ENCODE peak calls at places on chromosomes 6 and 20, in eight cellular contexts. C is H7; H is left ventricle myocardium superior; U is CD4-positive, alpha-beta T cell; K is EH; F is coronary artery; L is activated T-cell treated with anti-CD3 and anti-CD28 coated beads, Interleukin-2, amount 50 U/mL, for 72 hours; T is AG10803. Y is an unnamed sample.

GRCh38 chr20:62732766-62733165 is 24.1 kb downstream of the NTSR1 start:
- DNase-seq in H (peak; percentile 12), C (no peak), T (no peak), F (no peak), U (no peak), L (no peak), K (no peak), Y (no peak)

GRCh38 chr6:156884306-156884705 is 107.1 kb downstream of the ARID1B start:
- DNase-seq in K (no peak), T (no peak), F (no peak), U (no peak), H (no peak), L (no peak), C (no peak), Y (no peak)

GRCh38 chr6:15842718-15843117 is 179.9 kb upstream of the DTNBP1 start:
- DNase-seq in K (no peak), C (no peak), U (no peak), H (peak; percentile 32), T (peak; percentile 20), F (no peak), L (no peak), Y (no peak)

GRCh38 chr20:15236812-15237211 is 899.4 kb upstream of the FLRT3 start:
- DNase-seq in L (peak; percentile 12), H (no peak), C (peak; percentile 55), T (peak; percentile 59), U (no peak), K (peak; percentile 63), F (no peak), Y (peak; percentile 1)

GRCh38 chr20:9510926-9511325 is 3.5 kb upstream of the LAMP5 start:
- DNase-seq in T (no peak), H (no peak), U (no peak), K (no peak), C (no peak), F (no peak), L (no peak), Y (no peak)

GRCh38 chr6:109793793-109794192 is 102.7 kb downstream of the FIG4 start:
- DNase-seq in C (no peak), L (peak; percentile 29), H (no peak), U (no peak), F (no peak), T (peak; percentile 93), K (peak; percentile 95), Y (peak; percentile 97)

GRCh38 chr6:105951322-105951721 is 134.8 kb upstream of the PRDM1 start:
- DNase-seq in H (no peak), F (no peak), K (no peak), U (no peak), L (no peak), T (no peak), C (no peak), Y (no peak)

GRCh38 chr6:166619912-166620311 is 7.1 kb downstream of the RPS6KA2 start:
- DNase-seq in T (peak; percentile 99), C (no peak), L (no peak), F (no peak), K (peak; percentile 98), U (no peak), H (peak; percentile 54), Y (peak; percentile 55)

GRCh38 chr6:83429857-83430605 is 820 bp downstream of the ME1 start:
- DNase-seq in U (no peak), F (no peak), L (no peak), H (no peak), C (peak; percentile 30), T (peak; percentile 29), K (peak; percentile 48), Y (peak; percentile 61)

GRCh38 chr6:84836366-84836765 is 72.0 kb upstream of the TBX18 start:
- DNase-seq in L (no peak), U (no peak), H (no peak), T (no peak), C (no peak), F (no peak), K (no peak), Y (no peak)

GRCh38 chr6:99002826-99003225 is 55.1 kb upstream of the FBXL4 start:
- DNase-seq in U (no peak), T (no peak), L (no peak), K (peak; percentile 13), F (no peak), C (no peak), H (no peak), Y (no peak)

GRCh38 chr20:9408422-9409300 is 105.7 kb upstream of the LAMP5 start:
- DNase-seq in T (peak; percentile 73), U (no peak), H (no peak), F (no peak), K (peak; percentile 79), L (no peak), C (no peak), Y (peak; percentile 58)

GRCh38 chr6:46217671-46218131 is 46.9 kb upstream of the ENPP5 start:
- DNase-seq in F (peak; percentile 89), U (no peak), L (peak; percentile 16), T (no peak), K (no peak), H (peak; percentile 42), C (no peak), Y (no peak)

GRCh38 chr20:15098351-15098750 is 760.9 kb upstream of the FLRT3 start:
- DNase-seq in L (no peak), K (no peak), U (no peak), T (no peak), F (no peak), C (no peak), H (no peak), Y (no peak)

GRCh38 chr6:161889324-161889723 is 615.5 kb upstream of the AGPAT4 start:
- DNase-seq in T (no peak), L (no peak), K (no peak), C (no peak), H (no peak), U (no peak), F (no peak), Y (no peak)

GRCh38 chr6:142013286-142013685 is 119.4 kb upstream of the GJE1 start:
- DNase-seq in H (no peak), C (no peak), L (no peak), U (no peak), T (peak; percentile 90), K (peak; percentile 94), F (no peak), Y (peak; percentile 99)

GRCh38 chr20:64038579-64039292 is 2.8 kb downstream of the C20orf204 start:
- DNase-seq in U (peak; percentile 65), F (no peak), T (peak; percentile 50), C (peak; percentile 99), K (peak; percentile 64), H (peak; percentile 87), L (peak; percentile 89), Y (peak; percentile 85)

GRCh38 chr20:44970243-44970757 is 4.0 kb downstream of the STK4 start:
- DNase-seq in L (no peak), T (no peak), H (no peak), C (no peak), U (no peak), K (no peak), F (no peak), Y (no peak)

GRCh38 chr6:149840345-149841075 is 23.6 kb downstream of the LRP11 start:
- DNase-seq in K (peak; percentile 95), L (peak; percentile 64), F (peak; percentile 83), H (peak; percentile 91), U (no peak), C (peak; percentile 86), T (peak; percentile 90), Y (peak; percentile 68)

GRCh38 chr20:7736336-7736735 is 203.9 kb downstream of the HAO1 start:
- DNase-seq in L (no peak), U (no peak), H (no peak), K (no peak), T (no peak), C (no peak), F (no peak), Y (peak; percentile 18)

GRCh38 chr6:29965873-29966601 is 23.7 kb downstream of the HLA-A start:
- DNase-seq in H (peak; percentile 88), T (peak; percentile 59), U (no peak), K (peak; percentile 48), L (peak; percentile 38), F (peak; percentile 86), C (no peak), Y (peak; percentile 76)

GRCh38 chr6:132768051-132768517 is 10.4 kb upstream of the VNN2 start:
- DNase-seq in C (peak; percentile 49), H (peak; percentile 38), F (no peak), L (peak; percentile 43), K (peak; percentile 13), T (no peak), U (no peak), Y (peak; percentile 73)

GRCh38 chr20:7361321-7361720 is 578.9 kb downstream of the HAO1 start:
- DNase-seq in T (no peak), C (no peak), U (no peak), K (no peak), L (no peak), H (no peak), F (no peak), Y (no peak)

GRCh38 chr6:16511723-16512584 is 249.3 kb downstream of the ATXN1 start:
- DNase-seq in T (no peak), U (peak; percentile 33), L (peak; percentile 57), C (no peak), K (no peak), F (no peak), H (no peak), Y (no peak)

GRCh38 chr6:118186676-118187567 is 279.9 kb downstream of the SLC35F1 start:
- DNase-seq in F (no peak), H (no peak), U (no peak), L (no peak), T (no peak), K (peak; percentile 1), C (no peak), Y (no peak)

GRCh38 chr20:39195495-39196129 is 233.5 kb downstream of the DHX35 start:
- DNase-seq in H (no peak), K (peak; percentile 1), U (no peak), T (no peak), C (peak; percentile 43), F (no peak), L (no peak), Y (no peak)

GRCh38 chr20:37807901-37808751 is 94.8 kb upstream of the VSTM2L start:
- DNase-seq in L (no peak), F (no peak), T (no peak), H (no peak), C (no peak), K (peak; percentile 7), U (no peak), Y (no peak)

GRCh38 chr6:11492444-11493300 is 44.9 kb upstream of the TMEM170B start:
- DNase-seq in K (peak; percentile 70), U (no peak), F (no peak), T (peak; percentile 73), H (no peak), L (no peak), C (no peak), Y (no peak)

GRCh38 chr20:34437330-34437986 is 74.4 kb downstream of the ITCH start:
- DNase-seq in U (no peak), H (no peak), F (no peak), L (no peak), T (peak; percentile 47), K (peak; percentile 65), C (no peak), Y (no peak)

GRCh38 chr6:186221-186965 is 105.9 kb upstream of the DUSP22 start:
- DNase-seq in U (no peak), H (no peak), T (peak; percentile 38), K (peak; percentile 12), F (no peak), C (no peak), L (no peak), Y (no peak)

GRCh38 chr6:29501106-29501505 is 13.3 kb upstream of the MAS1L start:
- DNase-seq in C (no peak), U (no peak), K (no peak), L (no peak), H (no peak), F (no peak), T (no peak), Y (no peak)

GRCh38 chr20:61876931-61877330 is 188.8 kb downstream of the TAF4 start:
- DNase-seq in K (no peak), T (no peak), L (no peak), C (no peak), F (no peak), U (no peak), H (no peak), Y (no peak)